ENCODE peak calls at places on chromosomes 16 and 17, in nine cellular contexts. M, A, H, O, Z, X, R, T and F are unnamed samples. For H3K4me1, the result is how much of the 10 kb centered on the place peaks cover.

GRCh38 chr17:18182978-18183333 is 672 bp upstream of the ALKBH5 start:
- DNase-seq in H (no peak), Z (no peak), R (peak), M (peak), T (no peak), O (no peak), A (peak), X (peak), F (peak)

GRCh38 chr17:56596741-56597494 is 3.4 kb downstream of the NOG start:
- DNase-seq in M (no peak), O (no peak), X (no peak), H (no peak), T (no peak), Z (no peak), A (no peak), R (no peak), F (no peak)

GRCh38 chr17:1111599-1112443 is 68.0 kb downstream of the ABR start:
- DNase-seq in M (no peak), R (peak), X (no peak), Z (no peak), H (no peak), T (no peak), A (no peak), O (no peak), F (no peak)

GRCh38 chr17:1082579-1082978 is 85.7 kb downstream of the TIMM22 start:
- DNase-seq in T (peak), Z (no peak), M (peak), O (no peak), X (no peak), R (no peak), A (peak), H (no peak), F (no peak)

GRCh38 chr16:1330260-1330914 is 3.1 kb upstream of the BAIAP3 start:
- DNase-seq in Z (peak), X (no peak), H (no peak), O (no peak), T (no peak), M (no peak), R (no peak), A (no peak), F (no peak)

GRCh38 chr17:75455896-75456416 is 479 bp upstream of the TMEM94 start:
- DNase-seq in A (no peak), R (peak), M (peak), Z (no peak), T (no peak), H (no peak), O (no peak), X (no peak), F (no peak)

GRCh38 chr17:7219812-7220592 is at the start of the genes ACADVL and DLG4:
- DNase-seq in A (peak), O (no peak), H (peak), R (peak), T (peak), X (peak), M (peak), Z (peak), F (peak)

GRCh38 chr17:75876938-75877751 is 1.2 kb downstream of the TRIM47 start:
- DNase-seq in X (peak), H (peak), T (peak), A (peak), R (peak), O (peak), Z (peak), M (peak), F (peak)

GRCh38 chr16:70660672-70661350 is 14.5 kb downstream of the IL34 start:
- DNase-seq in M (no peak), T (no peak), R (no peak), X (no peak), Z (no peak), H (no peak), O (no peak), A (no peak), F (no peak)

GRCh38 chr16:50888486-50889261 is 146.8 kb downstream of the CYLD start:
- DNase-seq in H (no peak), T (no peak), A (no peak), O (no peak), R (no peak), M (no peak), X (no peak), Z (no peak), F (no peak)

GRCh38 chr17:55743103-55743679 is 7.7 kb upstream of the PCTP start:
- DNase-seq in Z (peak), M (peak), X (no peak), O (peak), A (peak), R (peak), T (peak), H (peak), F (no peak)

GRCh38 chr17:32460054-32460453 is 15.7 kb downstream of the PSMD11 start:
- DNase-seq in R (no peak), A (no peak), T (no peak), Z (no peak), H (no peak), O (no peak), M (no peak), X (no peak), F (no peak)

GRCh38 chr17:1040216-1040600 is 43.3 kb downstream of the TIMM22 start:
- DNase-seq in M (no peak), O (no peak), R (no peak), A (no peak), Z (peak), T (no peak), X (no peak), H (peak), F (no peak)

GRCh38 chr17:7650509-7651096 is at the start of gene ATP1B2:
- DNase-seq in T (peak), X (peak), R (peak), H (peak), O (no peak), A (peak), M (peak), Z (peak), F (peak)

GRCh38 chr17:10663231-10663630 is 6.1 kb upstream of the MYH3 start:
- DNase-seq in H (no peak), O (no peak), A (no peak), T (no peak), M (no peak), R (no peak), Z (no peak), X (no peak), F (no peak)

GRCh38 chr17:17416400-17417360 is 60.1 kb upstream of the MED9 start:
- DNase-seq in R (no peak), A (peak), T (peak), Z (peak), M (peak), X (no peak), H (no peak), O (no peak), F (no peak)

GRCh38 chr17:50289268-50289667 is 15.0 kb downstream of the TMEM92 start:
- DNase-seq in R (no peak), T (no peak), A (no peak), X (no peak), O (no peak), H (no peak), Z (no peak), M (no peak), F (no peak)

GRCh38 chr16:67995423-67995822 is 3.9 kb downstream of the DPEP2 start:
- DNase-seq in M (no peak), Z (no peak), H (no peak), X (no peak), T (no peak), O (no peak), A (no peak), R (no peak), F (no peak)

GRCh38 chr16:30992931-30993816 is 8.2 kb downstream of the HSD3B7 start:
- DNase-seq in X (no peak), O (no peak), M (no peak), T (no peak), H (no peak), R (no peak), Z (no peak), A (no peak), F (no peak)

GRCh38 chr16:89918453-89919347 is at the start of gene MC1R:
- DNase-seq in H (no peak), X (peak), R (no peak), M (no peak), T (peak), O (peak), Z (peak), A (no peak), F (no peak)

GRCh38 chr17:40443988-40444899 is 994 bp downstream of the IGFBP4 start:
- DNase-seq in T (peak), X (no peak), A (no peak), H (no peak), O (no peak), M (no peak), R (peak), Z (no peak), F (no peak)

GRCh38 chr17:3905017-3905486 is 11.2 kb downstream of the P2RX1 start:
- DNase-seq in A (no peak), X (no peak), R (peak), T (no peak), M (peak), O (no peak), Z (no peak), H (no peak), F (no peak)

GRCh38 chr17:38797091-38797490 is 2.3 kb downstream of the PIP4K2B start:
- DNase-seq in M (no peak), X (no peak), A (no peak), Z (no peak), H (no peak), R (no peak), O (no peak), T (no peak), F (no peak)

GRCh38 chr17:38798614-38799500 is 499 bp downstream of the PIP4K2B start:
- DNase-seq in R (peak), O (no peak), T (peak), M (peak), X (no peak), Z (peak), H (peak), A (peak), F (peak)

GRCh38 chr17:38797828-38798227 is 1.5 kb downstream of the PIP4K2B start:
- DNase-seq in T (no peak), H (no peak), M (no peak), O (no peak), R (no peak), Z (no peak), A (no peak), X (no peak), F (no peak)

GRCh38 chr17:38799501-38800236 is at the start of gene PIP4K2B:
- DNase-seq in T (peak), O (peak), X (peak), A (peak), M (peak), Z (peak), R (peak), H (peak), F (peak)

DNA sequence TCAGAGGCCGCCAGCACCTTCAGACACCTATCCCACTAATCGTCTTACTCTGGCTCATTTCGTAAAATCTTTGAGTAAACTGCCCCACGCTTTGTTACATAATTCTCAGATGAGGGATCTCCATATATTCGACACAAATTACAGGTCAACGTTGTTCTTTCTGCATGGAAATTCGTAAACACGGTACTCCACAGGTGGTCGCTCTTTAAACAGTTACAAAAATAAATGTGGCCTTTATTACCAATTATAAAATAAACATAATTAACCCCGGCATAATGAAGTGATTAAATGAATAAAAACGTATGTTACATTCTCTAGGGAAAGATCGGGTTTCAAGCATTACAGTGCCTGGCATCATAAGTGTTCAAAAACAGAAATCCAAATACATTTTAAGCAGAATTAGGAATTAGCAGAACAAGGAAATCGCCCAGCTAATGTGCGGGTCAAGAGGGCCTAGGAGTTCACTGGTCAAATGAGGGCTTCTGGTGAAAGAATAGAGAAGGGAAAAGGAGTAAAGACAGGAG is 943 bp upstream of the PIP4K2B start:
- DNase-seq in A (no peak), R (no peak), O (no peak), Z (no peak), H (no peak), T (no peak), M (no peak), X (no peak), F (no peak)
- TF ChIP-seq POLR2AphosphoS5 in A (no peak), R (no peak), O (no peak), Z (peak), H (no peak), T (no peak), M (no peak), X (no peak), F (no peak)

GRCh38 chr16:29804455-29805231 is 1.7 kb upstream of the MAZ start:
- DNase-seq in Z (no peak), T (peak), R (peak), O (no peak), A (peak), H (no peak), M (peak), X (no peak), F (peak)

GRCh38 chr16:29805232-29806095 is 865 bp upstream of the MAZ start:
- DNase-seq in Z (peak), M (peak), O (peak), T (peak), A (peak), R (peak), H (peak), X (peak), F (peak)

GRCh38 chr16:29804020-29804419 is 2.3 kb upstream of the MAZ start:
- DNase-seq in T (no peak), H (no peak), X (no peak), R (no peak), M (no peak), A (no peak), O (no peak), Z (no peak), F (no peak)

GRCh38 chr16:29806096-29806579 is at the start of gene MAZ:
- DNase-seq in R (no peak), Z (no peak), H (no peak), X (no peak), O (peak), M (no peak), T (no peak), A (no peak), F (peak)

GRCh38 chr16:29802416-29802935 is 3.9 kb upstream of the MAZ start:
- DNase-seq in R (no peak), H (no peak), M (no peak), X (no peak), Z (no peak), O (no peak), A (no peak), T (no peak), F (no peak)
- TF ChIP-seq POLR2A in R (no peak), H (no peak), M (no peak), X (no peak), Z (no peak), O (no peak), A (no peak), T (no peak), F (no peak)

GRCh38 chr17:64150237-64151015 is 20.5 kb upstream of the ERN1 start:
- DNase-seq in M (peak), O (no peak), R (no peak), A (no peak), Z (peak), X (no peak), H (peak), T (no peak), F (no peak)
- H3K4me1 ChIP-seq in M (under half), O (under half), R (under half), A (under half), Z (half or more), X (under half), H (under half), T (under half), F (half or more)

GRCh38 chr17:35345926-35346771 is 27.3 kb downstream of the SLFN11 start:
- DNase-seq in T (peak), M (peak), Z (no peak), A (peak), H (peak), R (peak), X (peak), O (no peak), F (peak)
- TF ChIP-seq POLR2AphosphoS5 in T (no peak), M (no peak), Z (no peak), A (no peak), H (peak), R (peak), X (no peak), O (no peak), F (peak)

DNA sequence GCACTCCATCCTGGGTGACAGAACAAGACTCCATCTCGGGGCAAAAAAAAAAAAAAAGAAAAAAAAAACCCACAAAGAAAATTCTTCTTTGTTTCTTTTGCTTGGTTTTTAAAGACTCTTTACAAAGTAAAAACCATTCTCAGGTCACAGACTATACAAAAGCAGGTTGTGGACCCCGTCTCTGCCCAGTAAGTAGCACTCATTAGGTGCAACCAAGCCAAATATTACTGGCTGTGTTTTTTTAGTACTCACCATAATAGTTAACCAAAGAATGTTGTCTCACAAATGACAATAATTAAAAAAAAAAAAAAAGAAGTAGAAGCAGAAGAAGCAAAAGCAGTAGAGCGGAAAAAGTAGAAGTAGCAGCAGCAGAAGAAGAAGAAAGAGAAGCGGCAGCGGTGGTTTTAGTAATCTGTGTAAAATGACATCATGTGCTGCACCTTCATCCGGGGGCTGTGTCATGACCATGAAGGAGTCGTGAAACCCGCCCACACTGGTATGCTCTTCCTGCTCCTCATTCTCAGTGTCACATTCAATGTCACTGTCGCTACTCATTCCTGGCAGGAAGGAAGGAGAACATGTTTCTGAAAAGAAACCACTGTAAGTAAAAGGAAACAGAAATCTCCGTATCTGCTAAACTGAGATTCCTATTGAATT is 105.4 kb downstream of the TRIM37 start:
- DNase-seq in R (peak), M (peak), X (no peak), T (peak), H (peak), Z (no peak), A (peak), O (no peak), F (peak)
- TF ChIP-seq POLR2A in R (no peak), M (no peak), X (no peak), T (peak), H (no peak), Z (no peak), A (no peak), O (no peak), F (no peak)

GRCh38 chr16:27237229-27238015 is 31.1 kb downstream of the NSMCE1 start:
- DNase-seq in R (no peak), X (no peak), A (no peak), T (peak), Z (no peak), M (peak), H (peak), O (no peak), F (peak)

GRCh38 chr16:27235938-27236245 is 32.6 kb downstream of the KDM8 start:
- DNase-seq in O (no peak), X (no peak), H (no peak), T (no peak), M (no peak), Z (no peak), A (no peak), R (no peak), F (peak)

GRCh38 chr16:27238016-27238587 is 30.5 kb downstream of the NSMCE1 start:
- DNase-seq in Z (no peak), M (peak), T (peak), O (no peak), H (no peak), A (no peak), R (peak), X (peak), F (peak)

GRCh38 chr16:27235055-27235937 is 32.0 kb downstream of the KDM8 start:
- DNase-seq in O (peak), H (peak), T (peak), X (peak), A (peak), Z (peak), M (peak), R (peak), F (peak)

GRCh38 chr16:27236635-27237228 is 31.8 kb downstream of the NSMCE1 start:
- DNase-seq in M (no peak), Z (no peak), O (no peak), T (no peak), H (no peak), A (no peak), X (no peak), R (no peak), F (peak)
- H3K4me1 ChIP-seq in M (under half), Z (under half), O (under half), T (half or more), H (under half), A (under half), X (half or more), R (under half), F (half or more)